ENCODE peak calls at places on chromosome 3, in ten cellular contexts. I is sigmoid colon, H is heart left ventricle, Q is ovary, S is Peyer's patch, P is uterus, V is IMR-90, D is tibial nerve, J is thyroid gland, X is endothelial cell of umbilical vein. O is an unnamed sample. For H3K36me3, the result is how much of the 10 kb centered on the place peaks cover.

GRCh38 chr3:58332575-58333179 is at the start of gene PXK:
- DNase-seq in I (peak), S (peak), J (peak), Q (peak), D (peak), P (peak), X (peak), H (peak), V (peak), O (peak)

GRCh38 chr3:10015476-10015904 is 10.7 kb upstream of the FANCD2 start:
- DNase-seq in V (peak), Q (peak), X (peak), P (peak), S (no peak), I (peak), J (peak), D (peak), H (peak), O (peak)

GRCh38 chr3:125003369-125003853 is 52.4 kb downstream of the HEG1 start:
- DNase-seq in S (no peak), H (peak), X (no peak), P (peak), D (no peak), J (peak), V (peak), Q (peak), I (peak), O (peak)

GRCh38 chr3:136750922-136751258 is 1.3 kb downstream of the STAG1 start:
- DNase-seq in V (peak), P (no peak), J (no peak), I (no peak), Q (no peak), X (no peak), S (no peak), H (no peak), D (no peak), O (no peak)

GRCh38 chr3:99965077-99965476 is 147.4 kb downstream of the CMSS1 start:
- DNase-seq in J (no peak), P (peak), Q (no peak), V (peak), H (no peak), S (no peak), D (no peak), I (no peak), X (peak), O (peak)

GRCh38 chr3:99845335-99845734 is 27.7 kb downstream of the CMSS1 start:
- DNase-seq in P (no peak), X (no peak), H (no peak), D (no peak), Q (no peak), I (no peak), V (no peak), S (no peak), J (no peak), O (no peak)

GRCh38 chr3:14476583-14477265 is 63.4 kb downstream of the GRIP2 start:
- DNase-seq in Q (no peak), S (no peak), D (no peak), P (no peak), V (no peak), J (no peak), H (no peak), I (no peak), X (no peak), O (no peak)

GRCh38 chr3:149886957-149887356 is 73.9 kb downstream of the RNF13 start:
- DNase-seq in I (no peak), J (no peak), H (no peak), Q (no peak), D (no peak), V (no peak), S (no peak), X (no peak), P (no peak), O (no peak)

GRCh38 chr3:62371735-62372591 is 1.4 kb downstream of the FEZF2 start:
- DNase-seq in V (no peak), I (no peak), P (no peak), Q (no peak), J (no peak), H (no peak), X (no peak), S (no peak), D (no peak), O (no peak)

GRCh38 chr3:141431411-141432378 is 55.1 kb upstream of the RASA2 start:
- DNase-seq in V (no peak), H (no peak), X (no peak), P (peak), J (no peak), D (no peak), I (peak), S (no peak), Q (no peak), O (peak)

GRCh38 chr3:103499967-103500366 is 1065.2 kb downstream of the ZPLD1 start:
- DNase-seq in Q (no peak), X (no peak), V (no peak), D (no peak), H (no peak), I (no peak), P (no peak), J (no peak), S (no peak), O (no peak)

GRCh38 chr3:104514371-104514770 is 852.3 kb upstream of the ALCAM start:
- DNase-seq in J (no peak), I (no peak), P (no peak), S (no peak), H (no peak), X (no peak), V (no peak), D (no peak), Q (no peak), O (no peak)

GRCh38 chr3:182241777-182242556 is 530.2 kb downstream of the SOX2 start:
- DNase-seq in X (peak), V (no peak), I (peak), J (no peak), Q (peak), H (peak), S (no peak), P (peak), D (peak), O (peak)

GRCh38 chr3:173397161-173398110 is at the start of gene NLGN1:
- DNase-seq in H (peak), I (peak), X (peak), Q (peak), D (peak), P (peak), J (peak), V (peak), S (no peak), O (peak)

GRCh38 chr3:106435899-106436453 is 567.2 kb upstream of the CBLB start:
- DNase-seq in H (no peak), I (no peak), V (no peak), D (no peak), J (no peak), Q (no peak), P (no peak), X (no peak), S (no peak), O (no peak)

GRCh38 chr3:185152433-185153169 is at the start of gene C3orf70:
- DNase-seq in Q (peak), D (peak), I (peak), V (peak), H (peak), P (peak), S (no peak), J (peak), X (peak), O (peak)

GRCh38 chr3:128879991-128880390 is 571 bp downstream of the ACAD9 start:
- DNase-seq in V (no peak), J (no peak), S (no peak), I (no peak), P (no peak), X (no peak), Q (no peak), H (no peak), D (no peak), O (no peak)

GRCh38 chr3:11126653-11127052 is 27.6 kb upstream of the HRH1 start:
- DNase-seq in J (no peak), I (no peak), D (no peak), S (no peak), H (no peak), X (no peak), P (no peak), V (no peak), Q (no peak), O (no peak)

GRCh38 chr3:58336135-58336882 is 3.6 kb downstream of the PXK start:
- DNase-seq in S (no peak), I (no peak), Q (no peak), J (no peak), D (no peak), H (no peak), V (peak), P (no peak), X (no peak), O (no peak)

GRCh38 chr3:111173328-111173900 is 101.8 kb downstream of the NECTIN3 start:
- DNase-seq in P (no peak), Q (no peak), J (no peak), X (no peak), V (peak), S (no peak), H (no peak), I (no peak), D (no peak), O (no peak)

GRCh38 chr3:85589145-85589544 is 630.4 kb downstream of the CADM2 start:
- DNase-seq in H (no peak), X (no peak), Q (no peak), S (no peak), J (no peak), V (peak), D (no peak), P (no peak), I (no peak), O (no peak)

GRCh38 chr3:60979861-60980739 is 271.2 kb downstream of the FHIT start:
- DNase-seq in P (no peak), V (no peak), S (no peak), X (no peak), Q (no peak), D (no peak), I (no peak), J (no peak), H (no peak), O (no peak)

GRCh38 chr3:10753964-10754363 is 62.1 kb upstream of the SLC6A11 start:
- DNase-seq in H (peak), Q (no peak), V (peak), P (no peak), S (no peak), J (peak), D (no peak), I (no peak), X (peak), O (no peak)

GRCh38 chr3:8640223-8640622 is 4.4 kb downstream of the SSUH2 start:
- DNase-seq in D (no peak), P (no peak), Q (no peak), V (no peak), X (no peak), J (no peak), S (no peak), I (no peak), H (no peak), O (no peak)

GRCh38 chr3:99780749-99781148 is 36.9 kb upstream of the CMSS1 start:
- DNase-seq in V (no peak), S (no peak), X (no peak), D (no peak), I (no peak), H (no peak), J (no peak), P (no peak), Q (no peak), O (no peak)

GRCh38 chr3:42683875-42684593 is 1.3 kb upstream of the KLHL40 start:
- DNase-seq in D (peak), H (peak), J (no peak), S (no peak), X (peak), P (peak), V (peak), I (peak), Q (no peak), O (no peak)

GRCh38 chr3:52606373-52607085 is 70.1 kb downstream of the UQCC5 start:
- DNase-seq in J (peak), D (no peak), X (peak), V (peak), Q (no peak), H (peak), P (no peak), S (no peak), I (no peak), O (peak)
- H3K36me3 ChIP-seq in J (under half), D (half or more), X (under half), V (under half), Q (under half), H (half or more), P (under half), S (under half), I (half or more), O (under half)

DNA sequence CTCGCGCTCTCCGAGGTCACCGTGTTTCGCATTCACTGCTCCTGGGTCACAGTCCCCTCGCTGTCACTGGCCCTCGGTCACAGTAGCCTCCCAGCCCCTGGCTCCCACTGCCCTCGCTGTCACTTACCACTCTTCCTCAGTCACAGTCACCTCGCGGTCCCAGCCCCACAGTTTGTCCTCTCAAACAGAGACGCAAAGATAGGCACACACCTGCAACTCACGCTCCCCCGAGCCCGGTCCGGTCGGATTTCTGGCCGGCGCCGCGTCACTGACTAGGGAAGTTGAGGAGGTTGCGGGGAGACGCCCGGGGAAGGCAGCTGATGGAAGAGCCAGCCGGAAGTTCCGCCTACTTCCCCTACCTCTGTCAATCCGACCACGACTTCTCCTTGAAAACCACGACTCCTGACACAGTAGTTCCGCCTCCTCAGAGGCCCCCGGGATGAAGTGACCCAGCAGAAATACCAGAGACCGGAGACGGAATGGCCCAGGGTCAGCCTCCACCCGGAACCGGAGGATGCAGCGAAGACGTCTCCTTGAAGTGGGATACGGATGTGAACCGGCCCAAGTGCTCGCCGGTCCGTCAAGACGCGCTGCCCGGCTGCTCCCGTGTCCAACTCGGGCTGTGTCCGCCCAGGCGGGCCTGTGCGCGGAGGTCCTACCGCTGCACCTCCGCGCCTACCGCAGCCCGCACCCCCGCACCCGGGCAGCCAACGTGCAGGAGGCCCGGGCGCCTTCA is at the start of gene PCYT1A:
- DNase-seq in Q (peak), S (peak), P (peak), I (peak), V (peak), D (peak), J (peak), H (peak), X (peak), O (peak)
- TF ChIP-seq POLR2A in Q (peak), S (peak), P (peak), I (peak), V (peak), D (peak), J (peak), H (no peak), X (peak), O (peak)

GRCh38 chr3:196053487-196053886 is 28.4 kb downstream of the TFRC start:
- DNase-seq in H (no peak), Q (no peak), P (no peak), S (no peak), V (no peak), D (no peak), X (no peak), I (no peak), J (no peak), O (no peak)

GRCh38 chr3:196060834-196061233 is 21.1 kb downstream of the TFRC start:
- DNase-seq in V (no peak), I (no peak), D (no peak), S (no peak), H (no peak), J (no peak), Q (no peak), X (no peak), P (no peak), O (no peak)

GRCh38 chr3:196055267-196055666 is 26.6 kb downstream of the TFRC start:
- DNase-seq in D (no peak), Q (no peak), J (no peak), X (no peak), S (no peak), H (no peak), V (no peak), I (no peak), P (no peak), O (no peak)

GRCh38 chr3:196055683-196056270 is 26.1 kb downstream of the TFRC start:
- DNase-seq in D (no peak), S (no peak), H (no peak), V (no peak), J (no peak), X (no peak), I (no peak), Q (peak), P (no peak), O (no peak)

DNA sequence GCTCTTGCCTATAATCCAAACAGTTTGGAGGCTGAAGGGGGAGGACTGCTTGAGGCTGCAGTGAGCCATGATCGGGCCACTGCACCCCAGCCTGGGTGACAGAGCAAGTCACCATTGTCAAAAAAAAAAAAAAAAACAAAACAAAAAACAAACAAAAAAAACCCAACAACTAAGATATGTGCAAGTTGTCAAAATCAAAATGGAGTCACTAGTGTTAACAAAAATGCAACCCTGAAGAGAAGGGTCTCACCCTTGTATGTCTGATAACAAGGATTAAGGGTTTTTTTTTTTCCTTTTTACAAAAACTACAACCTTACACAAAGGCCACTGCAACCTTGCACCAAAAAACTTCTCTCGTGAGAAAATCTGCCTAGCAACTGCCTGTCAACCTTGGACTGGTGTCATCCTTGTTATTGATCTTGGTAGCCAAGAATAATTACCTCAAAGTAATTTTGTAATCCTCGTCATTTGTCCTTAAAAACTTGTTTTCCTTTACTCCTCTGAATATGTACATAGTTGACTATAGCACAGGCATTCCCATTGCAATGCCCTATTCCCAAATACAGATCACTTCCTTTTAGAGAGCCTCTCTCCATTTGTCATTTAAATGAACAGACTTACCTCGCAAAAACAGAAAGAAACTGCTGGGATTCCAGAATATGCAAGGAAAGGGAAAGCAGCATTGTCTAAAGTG is 24.1 kb downstream of the TFRC start:
- DNase-seq in H (no peak), D (no peak), I (no peak), S (no peak), P (no peak), V (no peak), X (no peak), Q (no peak), J (no peak), O (no peak)
- H3K36me3 ChIP-seq in H (half or more), D (half or more), I (half or more), S (under half), P (under half), V (half or more), X (under half), Q (under half), J (half or more), O (half or more)

GRCh38 chr3:72690646-72691045 is 157.6 kb downstream of the SHQ1 start:
- DNase-seq in S (no peak), P (no peak), D (no peak), Q (no peak), X (no peak), I (no peak), H (no peak), J (no peak), V (no peak), O (no peak)
- TF ChIP-seq POLR2A in S (no peak), P (no peak), D (no peak), Q (no peak), X (no peak), I (no peak), H (no peak), J (no peak), V (no peak), O (no peak)

GRCh38 chr3:179236676-179237301 is 14.1 kb downstream of the KCNMB3 start:
- DNase-seq in P (no peak), V (no peak), S (no peak), D (no peak), I (no peak), J (no peak), H (no peak), X (no peak), Q (no peak), O (no peak)

GRCh38 chr3:179227349-179227748 is 23.6 kb downstream of the KCNMB3 start:
- DNase-seq in D (no peak), S (no peak), J (no peak), P (no peak), I (no peak), Q (no peak), X (no peak), V (peak), H (no peak), O (no peak)

GRCh38 chr3:179234244-179234643 is 16.7 kb downstream of the KCNMB3 start:
- DNase-seq in V (peak), D (no peak), P (no peak), I (no peak), X (no peak), J (no peak), H (no peak), S (no peak), Q (no peak), O (no peak)

GRCh38 chr3:179229177-179229576 is 21.7 kb downstream of the KCNMB3 start:
- DNase-seq in X (no peak), S (no peak), I (no peak), D (no peak), Q (no peak), V (no peak), H (no peak), J (no peak), P (no peak), O (no peak)

DNA sequence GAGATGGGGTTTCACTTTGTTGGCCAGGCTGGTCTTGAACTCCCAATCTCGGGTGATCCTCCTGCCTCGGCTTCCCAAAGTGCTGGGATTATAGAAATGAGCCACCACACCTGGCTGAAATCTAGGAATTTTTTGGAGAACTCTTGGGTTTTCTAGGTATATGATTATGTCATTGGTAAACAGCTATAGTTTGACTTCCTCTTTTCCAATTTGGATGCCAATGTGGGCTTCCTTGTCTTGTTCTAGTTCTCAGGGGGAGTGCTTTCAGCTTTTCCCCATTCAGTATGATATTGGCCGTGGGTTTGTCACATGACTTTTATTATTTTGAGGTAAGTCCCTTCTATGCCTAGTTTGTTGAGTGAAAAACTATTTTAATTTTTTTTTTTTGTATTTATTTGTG is 17.9 kb downstream of the KCNMB3 start:
- DNase-seq in S (no peak), H (no peak), X (no peak), P (no peak), V (no peak), I (no peak), Q (no peak), J (no peak), D (no peak), O (no peak)
- H3K36me3 ChIP-seq in S (under half), H (half or more), X (under half), P (under half), V (under half), I (half or more), Q (under half), J (under half), D (half or more), O (under half)

DNA sequence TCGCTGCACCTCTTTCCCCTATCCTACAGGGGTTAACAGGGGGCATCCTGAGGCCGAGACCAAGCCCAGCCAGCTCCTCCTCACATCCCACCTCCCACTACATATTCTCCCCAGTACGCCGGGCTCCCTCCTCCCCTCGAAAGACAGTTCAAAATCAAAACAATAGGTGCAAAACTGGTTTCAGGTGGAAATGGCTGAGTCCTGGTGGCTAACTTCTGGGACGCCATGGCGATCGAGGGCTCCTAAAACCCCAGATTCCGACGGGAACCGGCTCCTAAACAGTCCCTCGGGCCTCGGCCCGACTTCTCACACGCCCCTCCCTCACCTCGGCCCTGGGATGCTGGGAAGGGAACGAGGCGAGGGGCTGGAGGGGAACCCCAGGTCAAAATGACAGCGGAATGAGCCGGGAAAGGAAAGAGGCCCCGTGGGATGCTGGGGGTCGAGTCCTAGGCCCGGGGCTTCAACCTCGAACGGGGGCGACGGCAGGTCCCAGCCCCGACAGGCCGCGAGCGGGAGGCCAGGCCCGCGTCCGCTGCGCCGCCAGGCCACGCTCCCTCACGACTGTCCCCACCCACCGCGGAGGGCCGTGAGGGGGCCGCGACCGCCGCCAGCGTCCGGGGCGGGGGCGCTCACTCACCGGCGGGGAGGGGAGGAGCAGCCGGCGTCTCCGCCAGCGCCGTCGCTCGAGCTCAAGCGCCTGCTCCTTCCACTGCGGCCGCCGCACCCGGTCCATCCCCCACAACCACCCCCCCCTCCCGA is 475 bp downstream of the TMCC1 start:
- DNase-seq in P (peak), D (no peak), X (peak), V (no peak), I (peak), S (peak), H (peak), J (no peak), Q (peak), O (no peak)
- TF ChIP-seq POLR2A in P (peak), D (no peak), X (peak), V (no peak), I (no peak), S (no peak), H (no peak), J (no peak), Q (peak), O (peak)

O was measured in body of pancreas.